ENCODE peak calls at places on chromosomes 13 and 19, in seven cellular contexts. A is H54; Y is EL; L is stimulated activated CD8-positive, alpha-beta memory T cell treated with anti-CD3 and anti-CD28 coated beads, Interleukin-4, amount 100 ng/mL, for 1 hour; Z is stromal cell of bone marrow; N is HTR-8/SVneo; E is uterus. G is an unnamed sample.

GRCh38 chr19:29489182-29489951 is 36.4 kb upstream of the VSTM2B start:
- DNase-seq in A (no peak), Y (no peak), L (no peak), Z (no peak), N (no peak), E (no peak), G (no peak)

GRCh38 chr13:33904431-33904830 is 86.5 kb downstream of the RFC3 start:
- DNase-seq in A (no peak), Y (no peak), L (no peak), Z (no peak), N (no peak), E (no peak), G (no peak)

GRCh38 chr19:290539-291521 is at the start of gene PLPP2:
- DNase-seq in A (peak), Y (peak), L (no peak), Z (no peak), N (peak), E (peak), G (peak)

GRCh38 chr13:114065141-114065925 is 67.1 kb downstream of the RASA3 start:
- DNase-seq in A (peak), Y (peak), L (peak), Z (peak), N (peak), E (peak), G (peak)

GRCh38 chr19:42038675-42039074 is 31.3 kb downstream of the GRIK5 start:
- DNase-seq in A (no peak), Y (no peak), L (no peak), Z (no peak), N (no peak), E (no peak), G (no peak)

GRCh38 chr19:8525401-8525684 is 11.4 kb upstream of the ZNF414 start:
- DNase-seq in A (no peak), Y (no peak), L (no peak), Z (no peak), N (no peak), E (no peak), G (no peak)

GRCh38 chr19:2329162-2329505 is 650 bp downstream of the SPPL2B start:
- DNase-seq in A (peak), Y (no peak), L (no peak), Z (no peak), N (no peak), E (no peak), G (no peak)

GRCh38 chr13:91946498-91947070 is 548.2 kb downstream of the GPC5 start:
- DNase-seq in A (no peak), Y (no peak), L (no peak), Z (no peak), N (peak), E (no peak), G (no peak)

GRCh38 chr19:4980087-4980486 is 11.2 kb downstream of the KDM4B start:
- DNase-seq in A (no peak), Y (peak), L (no peak), Z (no peak), N (no peak), E (no peak), G (no peak)

GRCh38 chr19:22901431-22902130 is 69.5 kb downstream of the ZNF723 start:
- DNase-seq in A (no peak), Y (no peak), L (no peak), Z (no peak), N (no peak), E (no peak), G (no peak)

GRCh38 chr13:113216165-113217056 is 7.0 kb downstream of the CUL4A start:
- DNase-seq in A (peak), Y (peak), L (no peak), Z (peak), N (peak), E (no peak), G (peak)

GRCh38 chr19:49335784-49336481 is 727 bp downstream of the CD37 start:
- DNase-seq in A (no peak), Y (no peak), L (no peak), Z (no peak), N (no peak), E (no peak), G (no peak)

GRCh38 chr19:18086590-18087138 is at the start of gene IL12RB1:
- DNase-seq in A (no peak), Y (peak), L (no peak), Z (no peak), N (no peak), E (no peak), G (no peak)

GRCh38 chr19:32581704-32582164 is 744 bp downstream of the PDCD5 start:
- DNase-seq in A (peak), Y (peak), L (no peak), Z (no peak), N (peak), E (no peak), G (peak)

GRCh38 chr19:13961826-13962737 is 9.8 kb downstream of the DCAF15 start:
- DNase-seq in A (no peak), Y (peak), L (no peak), Z (no peak), N (no peak), E (no peak), G (no peak)

GRCh38 chr19:4077800-4078683 is 11.3 kb upstream of the ZBTB7A start:
- DNase-seq in A (no peak), Y (peak), L (no peak), Z (no peak), N (no peak), E (peak), G (no peak)

GRCh38 chr19:39070888-39071287 is 13.3 kb upstream of the ACP7 start:
- DNase-seq in A (peak), Y (peak), L (no peak), Z (no peak), N (no peak), E (no peak), G (peak)

GRCh38 chr13:31793246-31793645 is 53.9 kb downstream of the RXFP2 start:
- DNase-seq in A (no peak), Y (peak), L (no peak), Z (no peak), N (peak), E (no peak), G (no peak)

GRCh38 chr19:19955208-19955607 is 54.5 kb downstream of the ZNF93 start:
- DNase-seq in A (no peak), Y (no peak), L (no peak), Z (no peak), N (no peak), E (no peak), G (no peak)

GRCh38 chr19:12792048-12792852 is 964 bp downstream of the JUNB start:
- DNase-seq in A (no peak), Y (peak), L (peak), Z (no peak), N (no peak), E (peak), G (no peak)

GRCh38 chr19:48455171-48455907 is at the start of gene KCNJ14:
- DNase-seq in A (no peak), Y (no peak), L (no peak), Z (no peak), N (no peak), E (no peak), G (no peak)

GRCh38 chr13:108494991-108495661 is 134.3 kb upstream of the MYO16 start:
- DNase-seq in A (no peak), Y (no peak), L (no peak), Z (no peak), N (no peak), E (no peak), G (peak)

GRCh38 chr19:3135961-3136683 is at the start of gene GNA15:
- DNase-seq in A (no peak), Y (no peak), L (no peak), Z (no peak), N (no peak), E (no peak), G (no peak)

GRCh38 chr13:113210834-113211233 is 1.4 kb downstream of the CUL4A start:
- DNase-seq in A (no peak), Y (no peak), L (no peak), Z (no peak), N (no peak), E (no peak), G (no peak)

GRCh38 chr19:39401549-39402416 is 4.9 kb upstream of the ZFP36 start:
- DNase-seq in A (no peak), Y (peak), L (no peak), Z (peak), N (no peak), E (peak), G (no peak)

GRCh38 chr19:7636691-7637373 is at the start of gene STXBP2:
- DNase-seq in A (no peak), Y (peak), L (peak), Z (no peak), N (no peak), E (peak), G (no peak)

GRCh38 chr19:38362076-38362945 is 12.1 kb upstream of the PSMD8 start:
- DNase-seq in A (peak), Y (peak), L (peak), Z (peak), N (peak), E (peak), G (peak)

GRCh38 chr13:100753391-100753790 is 78.8 kb upstream of the TMTC4 start:
- DNase-seq in A (no peak), Y (no peak), L (no peak), Z (no peak), N (no peak), E (no peak), G (no peak)

GRCh38 chr13:42320375-42320787 is 48.4 kb downstream of the AKAP11 start:
- DNase-seq in A (no peak), Y (no peak), L (no peak), Z (no peak), N (no peak), E (no peak), G (no peak)

GRCh38 chr19:1027953-1028902 is 1.8 kb downstream of the CNN2 start:
- DNase-seq in A (peak), Y (peak), L (no peak), Z (peak), N (peak), E (peak), G (peak)

GRCh38 chr13:52010890-52011689 is at the start of gene ATP7B:
- DNase-seq in A (peak), Y (peak), L (no peak), Z (no peak), N (peak), E (peak), G (no peak)

GRCh38 chr19:42323852-42324654 is 1.4 kb upstream of the MEGF8 start:
- DNase-seq in A (no peak), Y (peak), L (no peak), Z (no peak), N (no peak), E (no peak), G (no peak)

GRCh38 chr13:41609828-41610227 is 152.5 kb downstream of the RGCC start:
- DNase-seq in A (no peak), Y (no peak), L (no peak), Z (no peak), N (no peak), E (no peak), G (no peak)

GRCh38 chr19:7216373-7216902 is 77.8 kb downstream of the INSR start:
- DNase-seq in A (no peak), Y (no peak), L (no peak), Z (no peak), N (no peak), E (no peak), G (no peak)

GRCh38 chr13:98273824-98274786 is 97.0 kb upstream of the RNF113B start:
- DNase-seq in A (no peak), Y (no peak), L (no peak), Z (no peak), N (no peak), E (no peak), G (no peak)

GRCh38 chr13:31905896-31906295 is 125.7 kb upstream of the FRY start:
- DNase-seq in A (no peak), Y (no peak), L (no peak), Z (no peak), N (no peak), E (no peak), G (no peak)

GRCh38 chr13:32228330-32229041 is 86.7 kb downstream of the ZAR1L start:
- DNase-seq in A (no peak), Y (peak), L (no peak), Z (no peak), N (no peak), E (no peak), G (no peak)

GRCh38 chr19:6071103-6071485 is 39.2 kb downstream of the RFX2 start:
- DNase-seq in A (no peak), Y (peak), L (no peak), Z (peak), N (no peak), E (no peak), G (no peak)